ENCODE peak calls at places on chromosome 16, in seven cellular contexts. One of them, this sample, is unnamed.

GRCh38 chr16:30761427-30761927 is 385 bp downstream of the CFAP119 start:
- DNase-seq in IMR-90: peak
- DNase-seq in neuronal stem cell: peak
- DNase-seq in mesendoderm: peak
- DNase-seq in mesenchymal stem cell: peak
- DNase-seq in H1: peak
- DNase-seq in trophoblast cell: peak
- DNase-seq in this sample: peak

GRCh38 chr16:80997139-80997798 is 9.4 kb downstream of the CMC2 start:
- DNase-seq in mesenchymal stem cell: peak
- DNase-seq in H1: no peak
- DNase-seq in trophoblast cell: peak
- DNase-seq in mesendoderm: no peak
- DNase-seq in neuronal stem cell: no peak
- DNase-seq in IMR-90: no peak
- DNase-seq in this sample: no peak

GRCh38 chr16:16062023-16062932 is 112.9 kb downstream of the ABCC1 start:
- DNase-seq in H1: no peak
- DNase-seq in mesendoderm: peak
- DNase-seq in IMR-90: no peak
- DNase-seq in neuronal stem cell: no peak
- DNase-seq in trophoblast cell: no peak
- DNase-seq in mesenchymal stem cell: peak
- DNase-seq in this sample: no peak

GRCh38 chr16:53915452-53916160 is 211.7 kb downstream of the FTO start:
- DNase-seq in H1: no peak
- DNase-seq in mesendoderm: no peak
- DNase-seq in neuronal stem cell: peak
- DNase-seq in trophoblast cell: no peak
- DNase-seq in mesenchymal stem cell: no peak
- DNase-seq in IMR-90: no peak
- DNase-seq in this sample: no peak

GRCh38 chr16:12067714-12068401 is 91.3 kb downstream of the SNX29 start:
- DNase-seq in trophoblast cell: peak
- DNase-seq in mesendoderm: peak
- DNase-seq in H1: peak
- DNase-seq in neuronal stem cell: peak
- DNase-seq in mesenchymal stem cell: peak
- DNase-seq in IMR-90: peak
- DNase-seq in this sample: peak

GRCh38 chr16:7408700-7409340 is 76.2 kb downstream of the RBFOX1 start:
- DNase-seq in IMR-90: no peak
- DNase-seq in mesenchymal stem cell: no peak
- DNase-seq in neuronal stem cell: no peak
- DNase-seq in trophoblast cell: no peak
- DNase-seq in H1: no peak
- DNase-seq in mesendoderm: peak
- DNase-seq in this sample: no peak

GRCh38 chr16:53773150-53773846 is 69.3 kb downstream of the FTO start:
- DNase-seq in mesenchymal stem cell: peak
- DNase-seq in neuronal stem cell: peak
- DNase-seq in IMR-90: peak
- DNase-seq in trophoblast cell: peak
- DNase-seq in mesendoderm: peak
- DNase-seq in H1: no peak
- DNase-seq in this sample: no peak

GRCh38 chr16:28237754-28238357 is 26.1 kb upstream of the XPO6 start:
- DNase-seq in trophoblast cell: no peak
- DNase-seq in H1: no peak
- DNase-seq in IMR-90: no peak
- DNase-seq in mesenchymal stem cell: no peak
- DNase-seq in mesendoderm: no peak
- DNase-seq in neuronal stem cell: no peak
- DNase-seq in this sample: no peak

GRCh38 chr16:26727801-26728200 is 338.9 kb upstream of the C16orf82 start:
- DNase-seq in mesenchymal stem cell: no peak
- DNase-seq in neuronal stem cell: no peak
- DNase-seq in IMR-90: no peak
- DNase-seq in mesendoderm: no peak
- DNase-seq in trophoblast cell: no peak
- DNase-seq in H1: no peak
- DNase-seq in this sample: no peak

GRCh38 chr16:4520913-4521312 is 17.7 kb downstream of the CDIP1 start:
- DNase-seq in IMR-90: no peak
- DNase-seq in trophoblast cell: no peak
- DNase-seq in mesenchymal stem cell: no peak
- DNase-seq in neuronal stem cell: no peak
- DNase-seq in H1: no peak
- DNase-seq in mesendoderm: no peak
- DNase-seq in this sample: no peak
- H3K4me2 ChIP-seq in IMR-90: no peak
- H3K4me2 ChIP-seq in trophoblast cell: no peak
- H3K4me2 ChIP-seq in mesenchymal stem cell: no peak
- H3K4me2 ChIP-seq in neuronal stem cell: no peak
- H3K4me2 ChIP-seq in H1: no peak
- H3K4me2 ChIP-seq in mesendoderm: no peak
- H3K4me2 ChIP-seq in this sample: no peak

GRCh38 chr16:57958544-57958943 is 12.4 kb downstream of the CNGB1 start:
- DNase-seq in H1: no peak
- DNase-seq in trophoblast cell: no peak
- DNase-seq in IMR-90: no peak
- DNase-seq in neuronal stem cell: no peak
- DNase-seq in mesendoderm: no peak
- DNase-seq in mesenchymal stem cell: no peak
- DNase-seq in this sample: no peak

GRCh38 chr16:57956924-57957323 is 14.0 kb downstream of the CNGB1 start:
- DNase-seq in trophoblast cell: no peak
- DNase-seq in neuronal stem cell: no peak
- DNase-seq in mesendoderm: no peak
- DNase-seq in H1: no peak
- DNase-seq in mesenchymal stem cell: no peak
- DNase-seq in IMR-90: no peak
- DNase-seq in this sample: no peak

GRCh38 chr16:57957396-57958392 is 13.2 kb downstream of the CNGB1 start:
- DNase-seq in trophoblast cell: no peak
- DNase-seq in neuronal stem cell: no peak
- DNase-seq in mesendoderm: no peak
- DNase-seq in IMR-90: no peak
- DNase-seq in H1: no peak
- DNase-seq in mesenchymal stem cell: no peak
- DNase-seq in this sample: no peak

GRCh38 chr16:57955572-57955971 is 15.4 kb downstream of the CNGB1 start:
- DNase-seq in H1: no peak
- DNase-seq in IMR-90: no peak
- DNase-seq in mesenchymal stem cell: no peak
- DNase-seq in neuronal stem cell: no peak
- DNase-seq in mesendoderm: no peak
- DNase-seq in trophoblast cell: no peak
- DNase-seq in this sample: no peak

DNA sequence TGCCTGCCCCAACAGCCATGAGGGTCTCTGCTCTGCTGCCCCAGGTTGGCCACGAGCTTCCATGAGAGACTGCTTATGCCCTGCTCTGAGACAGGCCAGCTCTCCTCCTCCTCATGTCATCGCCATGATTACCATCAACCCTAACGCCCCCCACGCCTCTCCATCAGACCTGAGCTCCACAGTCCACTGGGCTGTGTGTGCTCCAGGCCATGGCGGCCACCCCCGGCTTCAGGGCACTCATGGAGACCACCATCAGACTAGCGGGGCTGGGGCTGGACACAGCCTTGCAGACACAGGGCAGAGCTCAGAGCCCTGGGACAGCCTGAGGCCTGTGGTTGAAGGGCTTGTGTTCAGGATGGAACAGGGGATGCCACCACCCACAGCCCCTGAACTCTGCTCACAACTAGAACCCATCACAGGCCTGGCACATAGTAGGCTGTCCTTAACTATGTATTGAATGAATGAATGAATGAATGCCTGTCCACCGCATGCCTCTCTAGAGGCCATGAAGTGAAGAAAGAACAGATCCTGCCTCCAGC is 14.6 kb downstream of the CNGB1 start:
- DNase-seq in neuronal stem cell: no peak
- DNase-seq in mesendoderm: no peak
- DNase-seq in mesenchymal stem cell: no peak
- DNase-seq in IMR-90: no peak
- DNase-seq in trophoblast cell: no peak
- DNase-seq in H1: no peak
- DNase-seq in this sample: no peak
- H3K27ac ChIP-seq in neuronal stem cell: no peak
- H3K27ac ChIP-seq in mesendoderm: no peak
- H3K27ac ChIP-seq in mesenchymal stem cell: no peak
- H3K27ac ChIP-seq in IMR-90: no peak
- H3K27ac ChIP-seq in trophoblast cell: no peak
- H3K27ac ChIP-seq in H1: no peak
- H3K27ac ChIP-seq in this sample: no peak

GRCh38 chr16:23104032-23104955 is 45.0 kb downstream of the USP31 start:
- DNase-seq in trophoblast cell: no peak
- DNase-seq in H1: no peak
- DNase-seq in neuronal stem cell: no peak
- DNase-seq in mesenchymal stem cell: no peak
- DNase-seq in IMR-90: no peak
- DNase-seq in mesendoderm: no peak
- DNase-seq in this sample: no peak

GRCh38 chr16:23107117-23107516 is 42.1 kb downstream of the USP31 start:
- DNase-seq in trophoblast cell: no peak
- DNase-seq in neuronal stem cell: no peak
- DNase-seq in H1: no peak
- DNase-seq in mesendoderm: no peak
- DNase-seq in mesenchymal stem cell: no peak
- DNase-seq in IMR-90: no peak
- DNase-seq in this sample: no peak

GRCh38 chr16:23101012-23101550 is 48.2 kb downstream of the USP31 start:
- DNase-seq in IMR-90: no peak
- DNase-seq in mesenchymal stem cell: no peak
- DNase-seq in neuronal stem cell: no peak
- DNase-seq in mesendoderm: no peak
- DNase-seq in H1: no peak
- DNase-seq in trophoblast cell: peak
- DNase-seq in this sample: no peak

GRCh38 chr16:23105309-23105708 is 43.9 kb downstream of the USP31 start:
- DNase-seq in mesendoderm: no peak
- DNase-seq in neuronal stem cell: no peak
- DNase-seq in IMR-90: no peak
- DNase-seq in trophoblast cell: no peak
- DNase-seq in mesenchymal stem cell: no peak
- DNase-seq in H1: no peak
- DNase-seq in this sample: no peak

GRCh38 chr16:23103603-23104002 is 45.6 kb downstream of the USP31 start:
- DNase-seq in mesenchymal stem cell: no peak
- DNase-seq in trophoblast cell: no peak
- DNase-seq in mesendoderm: no peak
- DNase-seq in IMR-90: no peak
- DNase-seq in H1: no peak
- DNase-seq in neuronal stem cell: no peak
- DNase-seq in this sample: no peak
- H2AK5ac ChIP-seq in mesenchymal stem cell: no peak
- H2AK5ac ChIP-seq in trophoblast cell: no peak
- H2AK5ac ChIP-seq in mesendoderm: no peak
- H2AK5ac ChIP-seq in IMR-90: no peak
- H2AK5ac ChIP-seq in H1: no peak
- H2AK5ac ChIP-seq in neuronal stem cell: no peak
- H2AK5ac ChIP-seq in this sample: no peak

DNA sequence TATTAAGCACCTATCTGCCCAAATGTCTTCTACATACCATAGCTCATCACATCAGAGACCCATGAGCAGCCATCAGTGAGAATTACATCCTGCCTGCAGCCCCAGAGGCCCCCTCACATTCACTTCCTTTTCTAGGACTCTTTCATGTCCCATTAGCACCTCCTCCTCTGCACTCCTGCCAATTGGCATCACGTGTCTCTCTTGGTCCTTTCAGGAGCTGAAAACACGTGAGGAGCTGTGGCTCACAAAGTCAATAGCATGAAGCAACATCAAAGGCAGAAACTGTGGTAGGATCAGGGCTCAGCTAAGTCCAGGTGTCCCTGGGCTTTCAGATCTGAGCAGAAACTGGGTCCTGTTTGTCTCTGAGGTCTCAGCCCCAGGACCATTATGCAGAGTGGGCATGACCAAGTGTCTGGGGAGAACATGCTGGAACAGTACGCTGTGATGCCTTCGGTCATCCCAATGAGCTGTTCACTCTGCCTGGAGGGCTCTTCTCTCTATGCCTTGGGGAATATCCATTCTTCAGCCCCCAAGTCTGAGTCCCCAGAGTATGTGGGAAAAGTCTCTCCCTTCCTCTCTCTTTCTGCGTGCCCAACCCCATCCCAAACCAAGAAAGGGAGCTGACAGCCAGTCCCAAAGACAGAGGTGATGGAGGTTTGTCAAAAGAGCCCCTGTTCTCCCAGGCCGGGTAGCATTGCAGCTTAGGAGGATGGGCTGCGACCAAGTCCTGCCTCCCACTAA is 457.0 kb upstream of the CDH5 start:
- DNase-seq in IMR-90: no peak
- DNase-seq in neuronal stem cell: no peak
- DNase-seq in trophoblast cell: no peak
- DNase-seq in mesendoderm: no peak
- DNase-seq in H1: no peak
- DNase-seq in mesenchymal stem cell: no peak
- DNase-seq in this sample: no peak
- H3K4me2 ChIP-seq in IMR-90: no peak
- H3K4me2 ChIP-seq in neuronal stem cell: no peak
- H3K4me2 ChIP-seq in trophoblast cell: no peak
- H3K4me2 ChIP-seq in mesendoderm: no peak
- H3K4me2 ChIP-seq in H1: no peak
- H3K4me2 ChIP-seq in mesenchymal stem cell: no peak
- H3K4me2 ChIP-seq in this sample: no peak

DNA sequence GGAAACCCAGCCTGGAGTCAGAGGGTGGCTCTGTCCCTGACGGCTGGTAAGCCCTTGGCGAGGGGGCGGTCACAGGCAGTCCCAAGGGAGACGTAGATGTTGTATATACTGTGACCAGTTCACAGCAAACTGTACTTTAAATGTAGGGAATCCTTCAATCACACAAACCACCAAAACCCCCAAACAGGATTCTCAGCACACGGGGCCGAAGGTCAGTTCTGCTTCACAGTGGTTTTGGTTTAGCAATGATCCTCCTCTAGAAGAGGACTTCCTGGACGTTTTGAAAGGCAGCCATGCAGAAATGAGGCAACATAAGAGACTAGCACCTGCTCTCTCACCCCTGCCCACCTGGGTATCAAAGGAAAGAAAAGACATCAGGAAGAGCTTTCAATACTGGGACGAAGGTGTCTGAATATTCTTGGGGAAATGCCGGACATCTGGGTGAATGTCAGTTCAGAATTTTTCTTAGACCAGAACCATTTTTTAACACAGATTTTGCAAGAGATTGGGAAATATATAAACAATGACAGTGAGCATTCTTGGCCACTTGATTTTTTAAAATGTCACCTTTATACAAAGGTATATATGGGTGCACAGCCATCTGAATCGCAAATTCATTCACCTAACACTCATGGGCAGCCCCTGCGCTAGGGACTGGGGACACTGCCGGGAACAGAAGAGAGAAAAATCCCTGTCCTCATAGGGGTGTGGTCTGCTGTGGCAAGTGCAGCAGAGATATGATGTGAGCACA is 74.2 kb downstream of the CRISPLD2 start:
- DNase-seq in neuronal stem cell: no peak
- DNase-seq in mesenchymal stem cell: peak
- DNase-seq in IMR-90: no peak
- DNase-seq in trophoblast cell: no peak
- DNase-seq in mesendoderm: no peak
- DNase-seq in H1: no peak
- DNase-seq in this sample: no peak
- H3K27ac ChIP-seq in neuronal stem cell: no peak
- H3K27ac ChIP-seq in mesenchymal stem cell: no peak
- H3K27ac ChIP-seq in IMR-90: no peak
- H3K27ac ChIP-seq in trophoblast cell: no peak
- H3K27ac ChIP-seq in mesendoderm: no peak
- H3K27ac ChIP-seq in H1: no peak
- H3K27ac ChIP-seq in this sample: no peak

This sample was measured in H9.